ENCODE peak calls at places on chromosome 21, in nine cellular contexts. A is fibroblast of mammary gland, J is body of pancreas, O is pancreas, I is psoas muscle, S is fibroblast of lung, K is astrocyte of the spinal cord, V is IMR-90, Q is bronchial epithelial cell. G is an unnamed sample.

GRCh38 chr21:42500225-42500624 is 4.2 kb upstream of the RSPH1 start:
- DNase-seq in A (no peak), S (no peak), V (no peak), K (no peak), I (no peak), Q (no peak), J (no peak), O (no peak), G (no peak)

GRCh38 chr21:16082038-16082816 is 352.4 kb downstream of the USP25 start:
- DNase-seq in I (no peak), J (no peak), Q (peak; percentile 46), A (peak; percentile 55), V (peak; percentile 22), O (no peak), S (peak; percentile 59), K (peak; percentile 56), G (peak; percentile 41)

GRCh38 chr21:25788677-25789076 is 53.9 kb downstream of the GABPA start:
- DNase-seq in I (no peak), O (no peak), S (no peak), K (no peak), Q (no peak), J (no peak), V (no peak), A (no peak), G (no peak)

GRCh38 chr21:17759546-17760178 is 59.5 kb downstream of the C21orf91 start:
- DNase-seq in J (no peak), A (no peak), S (no peak), O (no peak), V (no peak), I (no peak), Q (no peak), K (peak; percentile 17), G (no peak)

GRCh38 chr21:43613755-43614638 is 45.3 kb downstream of the HSF2BP start:
- DNase-seq in Q (no peak), I (no peak), V (peak; percentile 82), K (peak; percentile 57), S (peak; percentile 71), O (no peak), A (peak; percentile 62), J (no peak), G (peak; percentile 67)

GRCh38 chr21:33587792-33588484 is 546 bp downstream of the DONSON start:
- DNase-seq in V (peak; percentile 20), S (peak; percentile 38), A (peak; percentile 36), J (peak; percentile 38), O (no peak), Q (peak; percentile 12), I (peak; percentile 49), K (peak; percentile 29), G (peak; percentile 29)

GRCh38 chr21:44301961-44302406 is 2.1 kb downstream of the PFKL start:
- DNase-seq in S (no peak), I (no peak), A (no peak), K (no peak), J (no peak), O (no peak), Q (no peak), V (no peak), G (no peak)

GRCh38 chr21:32413697-32414578 is 1.4 kb downstream of the EVA1C start:
- DNase-seq in J (no peak), O (peak; percentile 35), K (peak; percentile 69), I (peak; percentile 46), A (peak; percentile 55), S (peak; percentile 67), Q (peak; percentile 40), V (no peak), G (no peak)

GRCh38 chr21:42220138-42220701 is 1.3 kb downstream of the ABCG1 start:
- DNase-seq in K (peak; percentile 65), Q (peak; percentile 91), V (peak; percentile 82), O (peak; percentile 56), A (peak; percentile 53), J (peak; percentile 69), S (peak; percentile 76), I (peak; percentile 48), G (peak; percentile 25)

GRCh38 chr21:15192243-15192642 is 127.4 kb upstream of the NRIP1 start:
- DNase-seq in A (peak; percentile 79), O (no peak), Q (peak; percentile 99), J (no peak), K (no peak), S (peak; percentile 43), I (no peak), V (no peak), G (no peak)

GRCh38 chr21:14683021-14683420 is 136.9 kb upstream of the SAMSN1 start:
- DNase-seq in K (no peak), A (no peak), O (no peak), S (no peak), Q (no peak), V (no peak), I (no peak), J (no peak), G (no peak)

GRCh38 chr21:26499475-26499874 is 73.6 kb downstream of the CYYR1 start:
- DNase-seq in K (no peak), V (no peak), O (no peak), A (no peak), J (no peak), Q (no peak), S (no peak), I (no peak), G (no peak)

GRCh38 chr21:37032877-37033471 is 26.5 kb downstream of the RIPPLY3 start:
- DNase-seq in V (peak; percentile 81), A (peak; percentile 75), I (no peak), K (peak; percentile 61), O (no peak), S (peak; percentile 60), Q (peak; percentile 78), J (no peak), G (peak; percentile 51)

GRCh38 chr21:16533692-16534407 is 804.1 kb downstream of the USP25 start:
- DNase-seq in I (no peak), A (peak; percentile 29), J (no peak), O (no peak), S (no peak), K (no peak), Q (no peak), V (no peak), G (no peak)

GRCh38 chr21:33875026-33875695 is 40.4 kb downstream of the ATP5PO start:
- DNase-seq in K (no peak), V (no peak), I (no peak), Q (no peak), A (no peak), S (no peak), O (no peak), J (no peak), G (no peak)

DNA sequence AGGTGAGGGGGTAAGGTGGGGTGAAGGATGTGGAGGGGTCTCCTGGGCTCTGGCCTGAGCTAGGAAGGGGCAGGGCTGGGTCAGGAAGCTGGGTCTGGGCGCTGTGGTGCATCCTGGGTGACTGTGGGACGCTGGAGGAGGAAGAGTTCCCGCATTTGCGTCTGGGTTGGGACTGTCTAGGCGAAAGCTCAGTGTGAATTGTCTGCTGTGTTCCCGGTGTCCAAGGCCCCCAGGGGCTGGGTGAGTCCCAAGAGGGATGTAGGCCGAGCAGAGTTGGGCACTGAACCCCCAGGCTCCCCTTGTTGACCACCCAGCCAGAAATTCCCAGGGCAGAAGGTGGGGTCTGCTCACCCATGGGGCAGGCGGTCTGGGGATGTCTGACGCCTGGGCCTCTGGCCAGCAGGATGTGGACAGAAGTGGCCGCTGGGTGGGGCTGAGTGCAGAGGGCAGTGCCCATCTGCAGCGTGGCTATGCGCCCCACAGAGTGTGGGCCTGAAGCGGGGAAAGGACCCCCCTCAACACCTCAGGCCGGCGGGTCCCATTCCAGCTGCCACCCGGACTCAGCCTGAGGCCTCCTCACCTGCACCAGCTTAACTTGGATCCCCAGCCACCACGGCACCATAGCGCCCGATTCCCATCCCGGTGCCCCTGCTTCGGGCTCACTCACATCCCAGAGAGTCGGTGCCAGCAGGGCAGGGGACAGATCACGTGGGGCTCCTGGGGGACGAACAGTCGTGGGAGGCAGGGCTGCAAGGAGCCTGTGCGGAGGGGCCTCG is 36.9 kb upstream of the POFUT2 start:
- DNase-seq in O (no peak), K (no peak), S (no peak), A (no peak), J (peak; percentile 58), V (no peak), Q (no peak), I (peak; percentile 13), G (no peak)
- TF ChIP-seq CTCF in O (no peak), K (no peak), S (no peak), A (no peak), J (no peak), V (no peak), Q (no peak), I (no peak), G (no peak)

DNA sequence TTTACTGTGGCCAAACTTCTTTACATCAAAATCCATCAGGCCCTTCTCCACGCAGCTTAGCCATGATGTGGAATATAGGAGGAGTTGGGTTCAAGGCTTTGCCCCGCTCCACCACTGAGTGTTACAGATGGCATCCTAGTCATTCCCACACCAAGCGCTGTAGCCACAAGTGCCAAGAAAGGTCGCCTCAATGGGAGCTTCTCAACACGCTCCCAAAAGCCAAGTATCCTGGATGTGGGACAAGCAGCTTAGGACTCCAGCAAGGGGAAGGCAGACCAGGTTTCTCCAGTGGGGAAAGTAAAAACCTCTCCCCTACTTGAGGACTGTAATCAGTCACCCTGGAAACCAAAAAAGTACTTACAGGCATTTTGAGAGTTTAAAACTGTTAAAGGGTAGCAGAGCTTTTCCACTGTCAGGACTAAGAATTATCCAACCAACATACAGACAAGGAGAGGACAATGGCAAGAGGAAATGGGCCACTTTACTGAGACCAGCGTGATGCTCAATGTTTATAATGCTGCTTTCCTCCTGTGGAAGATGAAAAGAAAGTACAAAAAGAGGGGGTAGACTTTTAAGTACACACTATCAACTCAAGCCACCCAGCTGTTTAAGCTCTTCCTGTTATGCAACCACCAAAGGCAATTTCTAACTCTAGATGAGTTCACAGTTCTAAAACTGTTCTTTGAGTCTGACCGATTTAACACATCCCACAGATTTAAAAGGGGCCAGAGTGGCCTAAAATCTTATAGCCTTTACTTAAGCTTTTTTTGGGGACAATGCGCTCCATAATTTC is 120.7 kb upstream of the KRTAP19-8 start:
- DNase-seq in K (peak; percentile 31), A (no peak), O (no peak), S (peak; percentile 31), J (no peak), I (no peak), Q (no peak), V (peak; percentile 26), G (no peak)
- H3K4me3 ChIP-seq in K (no peak overlapping the region), A (no peak overlapping the region), O (no peak overlapping the region), S (no peak overlapping the region), J (no peak overlapping the region), I (no peak overlapping the region), Q (no peak overlapping the region), V (no peak overlapping the region), G (no peak overlapping the region)

GRCh38 chr21:38352536-38353219 is 95.9 kb downstream of the KCNJ15 start:
- DNase-seq in I (peak; percentile 40), O (peak; percentile 70), S (peak; percentile 77), V (peak; percentile 76), A (peak; percentile 86), J (peak; percentile 61), Q (peak; percentile 73), K (peak; percentile 88), G (peak; percentile 79)
- TF ChIP-seq CTCF in I (peak; percentile 46), O (peak; percentile 56), S (peak; percentile 88), V (peak; percentile 96), A (peak; percentile 97), J (peak; percentile 68), Q (peak; percentile 82), K (peak; percentile 85), G (peak; percentile 98)

DNA sequence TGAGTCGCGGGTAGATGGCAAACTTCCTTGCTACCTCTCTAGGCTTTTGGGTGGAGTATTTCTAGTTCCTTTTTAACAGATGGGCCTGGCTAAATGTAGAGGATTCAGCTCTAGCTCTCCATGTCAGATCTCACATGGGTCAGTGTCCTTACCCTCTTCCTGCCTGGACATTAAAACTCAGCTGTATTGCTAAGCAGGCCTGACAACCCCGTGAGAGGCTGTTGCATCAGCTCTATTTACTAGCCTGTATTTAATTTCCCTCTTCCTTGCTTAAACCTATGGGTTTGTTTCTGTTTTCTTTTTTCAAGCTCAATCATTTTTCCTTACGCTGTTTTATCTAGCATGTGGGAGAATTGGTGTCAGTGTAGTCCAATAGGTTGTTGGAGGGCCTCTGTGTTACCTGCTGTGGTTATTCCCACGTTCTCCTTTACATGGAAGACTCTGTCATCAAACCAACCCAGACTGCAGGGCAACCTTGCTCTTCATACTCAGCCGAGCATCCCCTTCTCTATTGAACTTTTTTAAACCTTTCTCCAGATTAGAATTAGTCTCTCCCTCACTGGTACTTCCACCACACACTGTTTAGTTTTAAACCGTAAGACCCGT is 79.5 kb upstream of the BACH1 start:
- DNase-seq in V (peak; percentile 47), O (peak; percentile 47), A (peak; percentile 34), K (no peak), J (peak; percentile 70), S (peak; percentile 51), I (no peak), Q (no peak), G (peak; percentile 43)
- H3K4me3 ChIP-seq in V (no peak overlapping the region), O (no peak overlapping the region), A (no peak overlapping the region), K (no peak overlapping the region), J (no peak overlapping the region), S (no peak overlapping the region), I (no peak overlapping the region), Q (no peak overlapping the region), G (no peak overlapping the region)

G was measured in AG10803.